ENCODE peak calls at places on chromosome 16, in five cellular contexts. I is SK-N-SH, E is omental fat pad, U is GM04504, B is Right ventricle myocardium superior. Z is an unnamed sample.

GRCh38 chr16:10575506-10576130 is 4.8 kb downstream of the EMP2 start:
- DNase-seq in I (no peak), E (no peak), U (no peak), B (no peak), Z (no peak)

GRCh38 chr16:77843412-77843811 is 55.0 kb downstream of the VAT1L start:
- DNase-seq in I (no peak), E (no peak), U (no peak), B (no peak), Z (no peak)

GRCh38 chr16:2912330-2913199 is 834 bp downstream of the FLYWCH1 start:
- DNase-seq in I (peak), E (no peak), U (no peak), B (no peak), Z (no peak)

GRCh38 chr16:72256398-72257048 is 84.6 kb upstream of the PMFBP1 start:
- DNase-seq in I (no peak), E (no peak), U (peak), B (no peak), Z (no peak)

GRCh38 chr16:28524544-28525179 is 14.1 kb downstream of the NUPR1 start:
- DNase-seq in I (no peak), E (no peak), U (no peak), B (no peak), Z (no peak)

GRCh38 chr16:30740364-30741251 is 7.6 kb upstream of the PHKG2 start:
- DNase-seq in I (no peak), E (peak), U (peak), B (peak), Z (no peak)

GRCh38 chr16:3121843-3122467 is 9.6 kb downstream of the ZNF205 start:
- DNase-seq in I (no peak), E (no peak), U (no peak), B (no peak), Z (no peak)

GRCh38 chr16:11734025-11734652 is 8.5 kb downstream of the TXNDC11 start:
- DNase-seq in I (no peak), E (no peak), U (no peak), B (no peak), Z (no peak)

GRCh38 chr16:74862743-74863244 is 88.2 kb upstream of the FA2H start:
- DNase-seq in I (peak), E (no peak), U (no peak), B (no peak), Z (no peak)

GRCh38 chr16:10245002-10245401 is 62.8 kb upstream of the GRIN2A start:
- DNase-seq in I (peak), E (no peak), U (no peak), B (no peak), Z (no peak)

GRCh38 chr16:90020260-90020837 is 1.1 kb upstream of the DBNDD1 start:
- DNase-seq in I (no peak), E (no peak), U (no peak), B (no peak), Z (no peak)

GRCh38 chr16:79272141-79272577 is 328.4 kb downstream of the MAF start:
- DNase-seq in I (no peak), E (no peak), U (no peak), B (no peak), Z (no peak)

GRCh38 chr16:80806957-80807356 is 2.6 kb upstream of the CDYL2 start:
- DNase-seq in I (no peak), E (no peak), U (peak), B (no peak), Z (no peak)

GRCh38 chr16:2159052-2159838 is 3.7 kb downstream of the TRAF7 start:
- DNase-seq in I (no peak), E (no peak), U (no peak), B (peak), Z (no peak)

GRCh38 chr16:3249451-3249850 is 7.0 kb downstream of the MEFV start:
- DNase-seq in I (no peak), E (no peak), U (no peak), B (no peak), Z (no peak)

GRCh38 chr16:2470603-2471015 is 488 bp upstream of the NTN3 start:
- DNase-seq in I (no peak), E (no peak), U (no peak), B (no peak), Z (no peak)

GRCh38 chr16:89722392-89723278 is 1.3 kb downstream of the ZNF276 start:
- DNase-seq in I (no peak), E (no peak), U (no peak), B (peak), Z (no peak)

GRCh38 chr16:87954826-87955225 is 3.6 kb downstream of the BANP start:
- DNase-seq in I (no peak), E (no peak), U (no peak), B (peak), Z (no peak)

GRCh38 chr16:25812215-25812614 is 120.5 kb downstream of the HS3ST4 start:
- DNase-seq in I (no peak), E (no peak), U (no peak), B (no peak), Z (no peak)

GRCh38 chr16:24686678-24687077 is 42.8 kb upstream of the TNRC6A start:
- DNase-seq in I (no peak), E (no peak), U (no peak), B (no peak), Z (no peak)

GRCh38 chr16:7351572-7351971 is 18.9 kb downstream of the RBFOX1 start:
- DNase-seq in I (no peak), E (no peak), U (no peak), B (no peak), Z (no peak)

GRCh38 chr16:88456356-88457292 is 3.5 kb downstream of the ZFPM1 start:
- DNase-seq in I (no peak), E (no peak), U (no peak), B (no peak), Z (no peak)

GRCh38 chr16:17470002-17470870 is 524 bp downstream of the XYLT1 start:
- DNase-seq in I (peak), E (no peak), U (no peak), B (peak), Z (no peak)

GRCh38 chr16:56634715-56635440 is 2.4 kb downstream of the MT1M start:
- DNase-seq in I (peak), E (no peak), U (no peak), B (no peak), Z (no peak)

GRCh38 chr16:85428899-85429775 is 184.0 kb upstream of the GSE1 start:
- DNase-seq in I (no peak), E (no peak), U (no peak), B (peak), Z (no peak)

GRCh38 chr16:17370233-17371013 is 100.3 kb downstream of the XYLT1 start:
- DNase-seq in I (peak), E (no peak), U (no peak), B (no peak), Z (no peak)